ENCODE peak calls at places on chromosomes 12 and 14, in nine cellular contexts. W is left ventricle myocardium inferior, H is A549, T is Peyer's patch, O is fibroblast of lung, X is ovary, M is right cardiac atrium, I is mucosa of descending colon, R is lung. V is an unnamed sample.

GRCh38 chr12:118103231-118103600 is 595 bp downstream of the VSIG10 start:
- DNase-seq in M (peak; percentile 71), X (peak; percentile 53), W (no peak), I (peak; percentile 66), H (peak; percentile 28), T (no peak), O (peak; percentile 30), R (no peak), V (peak; percentile 42)

GRCh38 chr14:29126361-29126760 is 359.8 kb downstream of the FOXG1 start:
- DNase-seq in M (no peak), H (no peak), X (no peak), O (no peak), I (no peak), W (no peak), T (no peak), R (no peak), V (no peak)

GRCh38 chr14:49853572-49854375 is 1.2 kb upstream of the NEMF start:
- DNase-seq in H (peak; percentile 93), R (peak; percentile 78), X (peak; percentile 62), T (peak; percentile 90), M (peak; percentile 86), O (peak; percentile 76), W (peak; percentile 62), I (peak; percentile 86), V (peak; percentile 64)

GRCh38 chr12:67534671-67535070 is 113.9 kb upstream of the DYRK2 start:
- DNase-seq in T (no peak), M (peak; percentile 62), R (no peak), O (peak; percentile 99), I (no peak), H (peak; percentile 47), W (peak; percentile 17), X (peak; percentile 55), V (no peak)

GRCh38 chr12:112978163-112979081 is at the start of gene OAS2:
- DNase-seq in R (peak; percentile 55), H (no peak), O (peak; percentile 15), M (peak; percentile 83), T (peak; percentile 94), W (peak; percentile 40), I (peak; percentile 63), X (peak; percentile 37), V (no peak)

GRCh38 chr14:48792376-48793024 is 793.7 kb downstream of the RPS29 start:
- DNase-seq in O (peak; percentile 11), T (no peak), M (no peak), X (no peak), W (no peak), R (no peak), I (no peak), H (no peak), V (no peak)

GRCh38 chr14:102655154-102655553 is 62.7 kb downstream of the RCOR1 start:
- DNase-seq in W (no peak), R (no peak), T (no peak), M (no peak), X (no peak), I (no peak), H (peak; percentile 51), O (peak; percentile 73), V (peak; percentile 57)

GRCh38 chr12:54935235-54935951 is 49.2 kb downstream of the TESPA1 start:
- DNase-seq in T (no peak), O (peak; percentile 96), W (no peak), R (no peak), X (no peak), H (peak; percentile 84), M (no peak), I (no peak), V (peak; percentile 61)

GRCh38 chr14:55434805-55435174 is 5.6 kb downstream of the TBPL2 start:
- DNase-seq in H (no peak), O (no peak), T (no peak), M (no peak), I (no peak), X (no peak), R (no peak), W (no peak), V (no peak)

GRCh38 chr12:101942206-101942605 is 64.8 kb downstream of the DRAM1 start:
- DNase-seq in X (no peak), I (no peak), R (no peak), O (no peak), W (no peak), H (no peak), M (no peak), T (no peak), V (no peak)

GRCh38 chr12:19288603-19289244 is 150.6 kb upstream of the AEBP2 start:
- DNase-seq in W (no peak), I (no peak), M (no peak), H (peak; percentile 48), R (no peak), X (no peak), O (peak; percentile 58), T (no peak), V (peak; percentile 24)

GRCh38 chr12:87952850-87953249 is 76.4 kb downstream of the C12orf50 start:
- DNase-seq in W (no peak), X (no peak), H (no peak), M (no peak), T (no peak), R (no peak), I (no peak), O (no peak), V (no peak)

GRCh38 chr14:77804592-77804991 is 4.7 kb downstream of the ADCK1 start:
- DNase-seq in I (peak; percentile 40), M (no peak), H (peak; percentile 49), T (peak; percentile 52), W (no peak), X (no peak), O (no peak), R (no peak), V (no peak)

GRCh38 chr12:85711735-85712390 is 124.3 kb downstream of the RASSF9 start:
- DNase-seq in X (no peak), M (peak; percentile 84), I (no peak), H (no peak), T (peak; percentile 45), W (peak; percentile 34), R (no peak), O (no peak), V (no peak)

GRCh38 chr14:49934638-49935037 is 41.8 kb downstream of the ARF6 start:
- DNase-seq in H (no peak), I (no peak), W (no peak), X (no peak), M (no peak), O (peak; percentile 23), R (no peak), T (no peak), V (no peak)

GRCh38 chr12:102171951-102172350 is 25.7 kb downstream of the PMCH start:
- DNase-seq in X (no peak), M (no peak), R (no peak), O (no peak), T (no peak), H (no peak), W (no peak), I (no peak), V (no peak)

DNA sequence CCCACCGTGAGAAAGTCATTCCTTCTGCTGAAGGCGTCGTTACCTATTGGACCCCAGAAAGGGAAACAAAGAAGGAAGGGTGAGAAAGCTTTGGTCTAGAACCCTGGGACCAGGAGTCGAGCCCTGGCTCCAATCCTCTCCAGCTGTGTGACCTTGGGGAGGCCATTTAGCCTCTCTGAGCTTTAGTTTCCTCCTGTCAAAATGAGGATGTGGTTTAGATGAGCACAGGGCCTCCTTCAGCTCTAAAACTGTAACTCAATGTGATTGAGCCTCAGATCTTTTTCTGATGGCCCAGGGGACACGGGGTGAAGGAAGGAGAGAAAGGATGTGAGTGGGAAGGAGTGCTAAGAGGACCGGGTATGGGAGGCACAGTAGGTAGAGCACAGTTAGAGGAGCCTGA is 7.7 kb downstream of the JDP2 start:
- DNase-seq in O (no peak), R (no peak), I (no peak), X (no peak), W (no peak), H (no peak), T (no peak), M (no peak), V (no peak)
- H3K4me1 ChIP-seq in O (peaks cover 6% of the 10 kb centered on the region), R (peaks cover 10% of the 10 kb centered on the region), I (peaks cover 30% of the 10 kb centered on the region), X (peaks cover 2% of the 10 kb centered on the region), W (peaks cover 89% of the 10 kb centered on the region), H (peaks cover 17% of the 10 kb centered on the region), T (peaks cover 13% of the 10 kb centered on the region), M (peaks cover 9% of the 10 kb centered on the region), V (peaks cover 3% of the 10 kb centered on the region)

DNA sequence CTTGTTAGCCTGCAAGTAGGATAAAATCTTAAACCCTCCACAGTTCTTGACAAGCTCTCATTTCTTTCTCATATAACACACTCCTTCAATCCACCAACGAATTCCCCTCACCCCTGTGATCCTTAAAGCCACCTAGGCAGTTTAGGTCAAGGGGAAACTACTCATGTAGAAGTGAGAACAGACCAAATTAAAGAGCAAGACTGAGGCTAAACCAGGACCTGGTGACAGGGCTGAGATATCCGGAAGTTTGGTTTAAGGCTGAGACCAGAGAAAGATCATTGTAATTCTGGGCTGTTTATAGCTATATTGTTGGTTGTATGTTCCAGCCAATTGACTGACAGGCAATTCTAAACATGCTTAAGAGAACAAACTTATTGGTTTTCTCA is 54.1 kb upstream of the PTGR2 start:
- DNase-seq in O (no peak), T (no peak), M (no peak), R (no peak), W (no peak), X (no peak), H (no peak), I (no peak), V (no peak)
- H3K4me1 ChIP-seq in O (peaks cover 18% of the 10 kb centered on the region), T (no peaks in the 10 kb centered on the region), M (no peaks in the 10 kb centered on the region), R (no peaks in the 10 kb centered on the region), W (peaks cover 48% of the 10 kb centered on the region), X (peaks cover 6% of the 10 kb centered on the region), H (peaks cover 36% of the 10 kb centered on the region), I (peaks cover 34% of the 10 kb centered on the region), V (peaks cover 5% of the 10 kb centered on the region)

DNA sequence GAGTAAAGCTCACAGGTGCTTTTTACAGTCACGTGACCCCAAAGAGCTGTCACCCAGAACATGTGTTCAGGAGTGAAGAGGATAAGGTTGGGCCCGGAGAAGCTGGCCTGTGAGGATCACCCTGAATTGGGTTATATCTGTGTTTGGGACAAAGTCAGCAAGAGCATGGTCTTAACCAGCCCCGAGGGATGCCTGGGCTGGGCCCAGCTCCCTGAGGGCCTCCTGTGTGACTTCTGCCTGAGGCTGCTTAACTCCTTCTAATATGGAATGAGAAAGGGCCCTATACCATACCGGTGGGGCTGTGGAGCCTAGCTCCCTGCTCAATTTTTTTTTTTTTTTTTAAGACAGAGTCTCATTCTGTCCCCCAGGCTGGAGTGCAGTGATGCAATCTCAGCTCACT is 2.5 kb downstream of the CDCA4 start:
- DNase-seq in R (no peak), T (no peak), I (no peak), W (no peak), O (no peak), M (no peak), H (no peak), X (no peak), V (no peak)
- H3K4me1 ChIP-seq in R (peaks cover 7% of the 10 kb centered on the region), T (peaks cover 17% of the 10 kb centered on the region), I (peaks cover 27% of the 10 kb centered on the region), W (peaks cover 37% of the 10 kb centered on the region), O (peaks cover 7% of the 10 kb centered on the region), M (peaks cover 3% of the 10 kb centered on the region), H (peaks cover 70% of the 10 kb centered on the region), X (peaks cover 12% of the 10 kb centered on the region), V (peaks cover 47% of the 10 kb centered on the region)

DNA sequence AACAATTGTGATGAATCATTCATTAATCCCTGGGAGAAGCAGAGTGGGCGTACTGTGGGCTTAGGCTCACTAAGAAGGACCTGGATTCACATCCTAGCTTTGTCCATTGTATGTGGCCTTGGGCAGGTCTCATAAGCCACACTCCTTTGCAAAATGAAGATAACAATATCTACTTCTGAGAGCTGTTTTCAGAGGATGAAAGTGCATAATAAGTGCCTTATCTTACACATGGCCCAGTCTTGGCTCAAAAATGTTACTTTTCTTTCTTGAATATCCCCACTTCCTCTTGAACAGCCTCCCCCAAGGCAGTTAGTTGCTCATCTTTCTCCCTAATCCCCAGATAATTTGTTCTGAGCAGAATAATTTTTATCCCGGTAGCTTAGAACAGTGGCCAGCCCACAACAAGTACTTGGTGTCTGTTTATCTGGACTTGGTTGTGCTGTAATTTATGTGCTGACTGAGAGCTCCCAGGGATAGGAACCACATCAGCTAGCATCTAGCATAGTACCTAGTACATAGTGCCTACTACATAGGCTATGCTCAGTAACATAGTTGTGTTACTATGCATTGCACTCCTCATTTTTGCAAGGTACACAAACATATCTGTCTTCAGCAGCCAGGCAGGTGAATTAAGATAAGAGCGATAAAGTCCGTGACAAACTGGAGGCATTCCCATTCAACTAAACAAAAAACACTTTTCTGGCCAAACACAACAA is 61.7 kb upstream of the NUDT4 start:
- DNase-seq in O (peak; percentile 52), X (no peak), I (no peak), H (no peak), T (no peak), R (no peak), M (no peak), W (no peak), V (no peak)
- H3K4me1 ChIP-seq in O (no peaks in the 10 kb centered on the region), X (peaks cover 3% of the 10 kb centered on the region), I (peaks cover 17% of the 10 kb centered on the region), H (peaks cover 7% of the 10 kb centered on the region), T (no peaks in the 10 kb centered on the region), R (no peaks in the 10 kb centered on the region), M (no peaks in the 10 kb centered on the region), W (peaks cover 17% of the 10 kb centered on the region), V (peaks cover 7% of the 10 kb centered on the region)